ENCODE peak calls at places on chromosomes 11 and 22, in seven cellular contexts. One of them, this sample, is unnamed.

GRCh38 chr11:58502004-58502403 is 5.9 kb downstream of the OR5B21 start:
- DNase-seq in activated naive CD8-positive, alpha-beta T cell treated with anti-CD3 and anti-CD28 coated beads for 36 hours: no peak
- DNase-seq in lower leg skin: no peak
- DNase-seq in lung: no peak
- DNase-seq in ELR: no peak
- DNase-seq in stimulated activated CD4-positive, alpha-beta T cell treated with anti-CD3 and anti-CD28 coated beads, Interleukin-2, amount 100 ng/mL, for 48 hours: no peak
- DNase-seq in Daoy: no peak
- DNase-seq in this sample: no peak

GRCh38 chr11:128692750-128693578 is 908 bp upstream of the FLI1 start:
- DNase-seq in activated naive CD8-positive, alpha-beta T cell treated with anti-CD3 and anti-CD28 coated beads for 36 hours: peak
- DNase-seq in lower leg skin: no peak
- DNase-seq in lung: no peak
- DNase-seq in ELR: peak
- DNase-seq in stimulated activated CD4-positive, alpha-beta T cell treated with anti-CD3 and anti-CD28 coated beads, Interleukin-2, amount 100 ng/mL, for 48 hours: peak
- DNase-seq in Daoy: peak
- DNase-seq in this sample: no peak

GRCh38 chr11:92211576-92212167 is 12.9 kb upstream of the FAT3 start:
- DNase-seq in activated naive CD8-positive, alpha-beta T cell treated with anti-CD3 and anti-CD28 coated beads for 36 hours: no peak
- DNase-seq in lower leg skin: no peak
- DNase-seq in lung: no peak
- DNase-seq in ELR: peak
- DNase-seq in stimulated activated CD4-positive, alpha-beta T cell treated with anti-CD3 and anti-CD28 coated beads, Interleukin-2, amount 100 ng/mL, for 48 hours: no peak
- DNase-seq in Daoy: peak
- DNase-seq in this sample: peak

GRCh38 chr22:40033586-40034380 is 39.0 kb downstream of the FAM83F start:
- DNase-seq in activated naive CD8-positive, alpha-beta T cell treated with anti-CD3 and anti-CD28 coated beads for 36 hours: no peak
- DNase-seq in lower leg skin: no peak
- DNase-seq in lung: no peak
- DNase-seq in ELR: no peak
- DNase-seq in stimulated activated CD4-positive, alpha-beta T cell treated with anti-CD3 and anti-CD28 coated beads, Interleukin-2, amount 100 ng/mL, for 48 hours: no peak
- DNase-seq in Daoy: no peak
- DNase-seq in this sample: no peak

GRCh38 chr11:73389134-73389525 is 12.9 kb downstream of the RELT start:
- DNase-seq in activated naive CD8-positive, alpha-beta T cell treated with anti-CD3 and anti-CD28 coated beads for 36 hours: no peak
- DNase-seq in lower leg skin: no peak
- DNase-seq in lung: no peak
- DNase-seq in ELR: peak
- DNase-seq in stimulated activated CD4-positive, alpha-beta T cell treated with anti-CD3 and anti-CD28 coated beads, Interleukin-2, amount 100 ng/mL, for 48 hours: no peak
- DNase-seq in Daoy: peak
- DNase-seq in this sample: no peak

GRCh38 chr11:66207816-66208215 is 60.6 kb upstream of the RAB1B start:
- DNase-seq in activated naive CD8-positive, alpha-beta T cell treated with anti-CD3 and anti-CD28 coated beads for 36 hours: no peak
- DNase-seq in lower leg skin: no peak
- DNase-seq in lung: no peak
- DNase-seq in ELR: no peak
- DNase-seq in stimulated activated CD4-positive, alpha-beta T cell treated with anti-CD3 and anti-CD28 coated beads, Interleukin-2, amount 100 ng/mL, for 48 hours: no peak
- DNase-seq in Daoy: no peak
- DNase-seq in this sample: no peak

GRCh38 chr11:13207665-13208594 is 69.7 kb upstream of the BMAL1 start:
- DNase-seq in activated naive CD8-positive, alpha-beta T cell treated with anti-CD3 and anti-CD28 coated beads for 36 hours: no peak
- DNase-seq in lower leg skin: no peak
- DNase-seq in lung: peak
- DNase-seq in ELR: peak
- DNase-seq in stimulated activated CD4-positive, alpha-beta T cell treated with anti-CD3 and anti-CD28 coated beads, Interleukin-2, amount 100 ng/mL, for 48 hours: no peak
- DNase-seq in Daoy: peak
- DNase-seq in this sample: no peak

GRCh38 chr11:60870276-60870675 is 2.9 kb downstream of the ZP1 start:
- DNase-seq in activated naive CD8-positive, alpha-beta T cell treated with anti-CD3 and anti-CD28 coated beads for 36 hours: no peak
- DNase-seq in lower leg skin: no peak
- DNase-seq in lung: no peak
- DNase-seq in ELR: no peak
- DNase-seq in stimulated activated CD4-positive, alpha-beta T cell treated with anti-CD3 and anti-CD28 coated beads, Interleukin-2, amount 100 ng/mL, for 48 hours: no peak
- DNase-seq in Daoy: no peak
- DNase-seq in this sample: no peak

GRCh38 chr11:118136826-118137225 is 15.8 kb downstream of the SCN4B start:
- DNase-seq in activated naive CD8-positive, alpha-beta T cell treated with anti-CD3 and anti-CD28 coated beads for 36 hours: no peak
- DNase-seq in lower leg skin: no peak
- DNase-seq in lung: no peak
- DNase-seq in ELR: no peak
- DNase-seq in stimulated activated CD4-positive, alpha-beta T cell treated with anti-CD3 and anti-CD28 coated beads, Interleukin-2, amount 100 ng/mL, for 48 hours: no peak
- DNase-seq in Daoy: no peak
- DNase-seq in this sample: no peak

GRCh38 chr22:45587638-45588481 is 83.8 kb upstream of the ATXN10 start:
- DNase-seq in activated naive CD8-positive, alpha-beta T cell treated with anti-CD3 and anti-CD28 coated beads for 36 hours: no peak
- DNase-seq in lower leg skin: no peak
- DNase-seq in lung: no peak
- DNase-seq in ELR: peak
- DNase-seq in stimulated activated CD4-positive, alpha-beta T cell treated with anti-CD3 and anti-CD28 coated beads, Interleukin-2, amount 100 ng/mL, for 48 hours: no peak
- DNase-seq in Daoy: peak
- DNase-seq in this sample: no peak

GRCh38 chr11:14213006-14213405 is 146.0 kb downstream of the RRAS2 start:
- DNase-seq in activated naive CD8-positive, alpha-beta T cell treated with anti-CD3 and anti-CD28 coated beads for 36 hours: no peak
- DNase-seq in lower leg skin: no peak
- DNase-seq in lung: no peak
- DNase-seq in ELR: no peak
- DNase-seq in stimulated activated CD4-positive, alpha-beta T cell treated with anti-CD3 and anti-CD28 coated beads, Interleukin-2, amount 100 ng/mL, for 48 hours: no peak
- DNase-seq in Daoy: no peak
- DNase-seq in this sample: no peak

GRCh38 chr22:49951001-49951677 is 9.4 kb upstream of the PIM3 start:
- DNase-seq in activated naive CD8-positive, alpha-beta T cell treated with anti-CD3 and anti-CD28 coated beads for 36 hours: no peak
- DNase-seq in lower leg skin: peak
- DNase-seq in lung: peak
- DNase-seq in ELR: no peak
- DNase-seq in stimulated activated CD4-positive, alpha-beta T cell treated with anti-CD3 and anti-CD28 coated beads, Interleukin-2, amount 100 ng/mL, for 48 hours: peak
- DNase-seq in Daoy: no peak
- DNase-seq in this sample: no peak

GRCh38 chr11:126327280-126328000 is 23.6 kb downstream of the DCPS start:
- DNase-seq in activated naive CD8-positive, alpha-beta T cell treated with anti-CD3 and anti-CD28 coated beads for 36 hours: no peak
- DNase-seq in lower leg skin: no peak
- DNase-seq in lung: no peak
- DNase-seq in ELR: no peak
- DNase-seq in stimulated activated CD4-positive, alpha-beta T cell treated with anti-CD3 and anti-CD28 coated beads, Interleukin-2, amount 100 ng/mL, for 48 hours: no peak
- DNase-seq in Daoy: no peak
- DNase-seq in this sample: no peak

GRCh38 chr11:74282421-74282820 is 29.0 kb downstream of the P4HA3 start:
- DNase-seq in activated naive CD8-positive, alpha-beta T cell treated with anti-CD3 and anti-CD28 coated beads for 36 hours: no peak
- DNase-seq in lower leg skin: no peak
- DNase-seq in lung: peak
- DNase-seq in ELR: no peak
- DNase-seq in stimulated activated CD4-positive, alpha-beta T cell treated with anti-CD3 and anti-CD28 coated beads, Interleukin-2, amount 100 ng/mL, for 48 hours: no peak
- DNase-seq in Daoy: no peak
- DNase-seq in this sample: no peak

GRCh38 chr11:47342036-47342803 is 10.3 kb downstream of the MYBPC3 start:
- DNase-seq in activated naive CD8-positive, alpha-beta T cell treated with anti-CD3 and anti-CD28 coated beads for 36 hours: no peak
- DNase-seq in lower leg skin: no peak
- DNase-seq in lung: no peak
- DNase-seq in ELR: no peak
- DNase-seq in stimulated activated CD4-positive, alpha-beta T cell treated with anti-CD3 and anti-CD28 coated beads, Interleukin-2, amount 100 ng/mL, for 48 hours: no peak
- DNase-seq in Daoy: no peak
- DNase-seq in this sample: no peak

GRCh38 chr11:99418927-99419707 is 398.4 kb downstream of the CNTN5 start:
- DNase-seq in activated naive CD8-positive, alpha-beta T cell treated with anti-CD3 and anti-CD28 coated beads for 36 hours: no peak
- DNase-seq in lower leg skin: no peak
- DNase-seq in lung: no peak
- DNase-seq in ELR: peak
- DNase-seq in stimulated activated CD4-positive, alpha-beta T cell treated with anti-CD3 and anti-CD28 coated beads, Interleukin-2, amount 100 ng/mL, for 48 hours: no peak
- DNase-seq in Daoy: no peak
- DNase-seq in this sample: no peak

GRCh38 chr11:24587655-24588054 is 90.8 kb downstream of the LUZP2 start:
- DNase-seq in activated naive CD8-positive, alpha-beta T cell treated with anti-CD3 and anti-CD28 coated beads for 36 hours: no peak
- DNase-seq in lower leg skin: no peak
- DNase-seq in lung: no peak
- DNase-seq in ELR: no peak
- DNase-seq in stimulated activated CD4-positive, alpha-beta T cell treated with anti-CD3 and anti-CD28 coated beads, Interleukin-2, amount 100 ng/mL, for 48 hours: no peak
- DNase-seq in Daoy: no peak
- DNase-seq in this sample: no peak

GRCh38 chr11:28529540-28530410 is 421.6 kb downstream of the METTL15 start:
- DNase-seq in activated naive CD8-positive, alpha-beta T cell treated with anti-CD3 and anti-CD28 coated beads for 36 hours: no peak
- DNase-seq in lower leg skin: no peak
- DNase-seq in lung: no peak
- DNase-seq in ELR: peak
- DNase-seq in stimulated activated CD4-positive, alpha-beta T cell treated with anti-CD3 and anti-CD28 coated beads, Interleukin-2, amount 100 ng/mL, for 48 hours: no peak
- DNase-seq in Daoy: peak
- DNase-seq in this sample: peak

GRCh38 chr11:70055444-70055843 is 22.7 kb upstream of the ANO1 start:
- DNase-seq in activated naive CD8-positive, alpha-beta T cell treated with anti-CD3 and anti-CD28 coated beads for 36 hours: no peak
- DNase-seq in lower leg skin: no peak
- DNase-seq in lung: no peak
- DNase-seq in ELR: no peak
- DNase-seq in stimulated activated CD4-positive, alpha-beta T cell treated with anti-CD3 and anti-CD28 coated beads, Interleukin-2, amount 100 ng/mL, for 48 hours: no peak
- DNase-seq in Daoy: no peak
- DNase-seq in this sample: no peak

GRCh38 chr11:43269229-43269928 is 42.4 kb upstream of the API5 start:
- DNase-seq in activated naive CD8-positive, alpha-beta T cell treated with anti-CD3 and anti-CD28 coated beads for 36 hours: no peak
- DNase-seq in lower leg skin: no peak
- DNase-seq in lung: no peak
- DNase-seq in ELR: no peak
- DNase-seq in stimulated activated CD4-positive, alpha-beta T cell treated with anti-CD3 and anti-CD28 coated beads, Interleukin-2, amount 100 ng/mL, for 48 hours: no peak
- DNase-seq in Daoy: no peak
- DNase-seq in this sample: no peak

GRCh38 chr22:50641696-50642607 is 14.0 kb upstream of the ARSA start:
- DNase-seq in activated naive CD8-positive, alpha-beta T cell treated with anti-CD3 and anti-CD28 coated beads for 36 hours: no peak
- DNase-seq in lower leg skin: no peak
- DNase-seq in lung: no peak
- DNase-seq in ELR: peak
- DNase-seq in stimulated activated CD4-positive, alpha-beta T cell treated with anti-CD3 and anti-CD28 coated beads, Interleukin-2, amount 100 ng/mL, for 48 hours: no peak
- DNase-seq in Daoy: no peak
- DNase-seq in this sample: no peak

GRCh38 chr11:28077524-28077923 is 30.4 kb downstream of the KIF18A start:
- DNase-seq in activated naive CD8-positive, alpha-beta T cell treated with anti-CD3 and anti-CD28 coated beads for 36 hours: no peak
- DNase-seq in lower leg skin: no peak
- DNase-seq in lung: no peak
- DNase-seq in ELR: no peak
- DNase-seq in stimulated activated CD4-positive, alpha-beta T cell treated with anti-CD3 and anti-CD28 coated beads, Interleukin-2, amount 100 ng/mL, for 48 hours: no peak
- DNase-seq in Daoy: no peak
- DNase-seq in this sample: no peak

GRCh38 chr11:122082203-122082602 is 33.8 kb downstream of the BLID start:
- DNase-seq in activated naive CD8-positive, alpha-beta T cell treated with anti-CD3 and anti-CD28 coated beads for 36 hours: no peak
- DNase-seq in lower leg skin: no peak
- DNase-seq in lung: no peak
- DNase-seq in ELR: no peak
- DNase-seq in stimulated activated CD4-positive, alpha-beta T cell treated with anti-CD3 and anti-CD28 coated beads, Interleukin-2, amount 100 ng/mL, for 48 hours: no peak
- DNase-seq in Daoy: no peak
- DNase-seq in this sample: no peak

GRCh38 chr11:4181780-4182721 is 87.5 kb downstream of the RRM1 start:
- DNase-seq in activated naive CD8-positive, alpha-beta T cell treated with anti-CD3 and anti-CD28 coated beads for 36 hours: peak
- DNase-seq in lower leg skin: no peak
- DNase-seq in lung: peak
- DNase-seq in ELR: peak
- DNase-seq in stimulated activated CD4-positive, alpha-beta T cell treated with anti-CD3 and anti-CD28 coated beads, Interleukin-2, amount 100 ng/mL, for 48 hours: peak
- DNase-seq in Daoy: peak
- DNase-seq in this sample: peak

GRCh38 chr11:47244664-47245350 is 3.8 kb downstream of the ACP2 start:
- DNase-seq in activated naive CD8-positive, alpha-beta T cell treated with anti-CD3 and anti-CD28 coated beads for 36 hours: no peak
- DNase-seq in lower leg skin: no peak
- DNase-seq in lung: no peak
- DNase-seq in ELR: no peak
- DNase-seq in stimulated activated CD4-positive, alpha-beta T cell treated with anti-CD3 and anti-CD28 coated beads, Interleukin-2, amount 100 ng/mL, for 48 hours: no peak
- DNase-seq in Daoy: no peak
- DNase-seq in this sample: no peak

GRCh38 chr11:109435121-109435742 is 13.2 kb downstream of the C11orf87 start:
- DNase-seq in activated naive CD8-positive, alpha-beta T cell treated with anti-CD3 and anti-CD28 coated beads for 36 hours: no peak
- DNase-seq in lower leg skin: no peak
- DNase-seq in lung: no peak
- DNase-seq in ELR: peak
- DNase-seq in stimulated activated CD4-positive, alpha-beta T cell treated with anti-CD3 and anti-CD28 coated beads, Interleukin-2, amount 100 ng/mL, for 48 hours: no peak
- DNase-seq in Daoy: no peak
- DNase-seq in this sample: no peak

GRCh38 chr11:104895619-104896018 is 2.6 kb downstream of the CASP12 start:
- DNase-seq in activated naive CD8-positive, alpha-beta T cell treated with anti-CD3 and anti-CD28 coated beads for 36 hours: no peak
- DNase-seq in lower leg skin: no peak
- DNase-seq in lung: no peak
- DNase-seq in ELR: no peak
- DNase-seq in stimulated activated CD4-positive, alpha-beta T cell treated with anti-CD3 and anti-CD28 coated beads, Interleukin-2, amount 100 ng/mL, for 48 hours: no peak
- DNase-seq in Daoy: no peak
- DNase-seq in this sample: no peak

GRCh38 chr11:19938051-19938856 is 222.0 kb downstream of the DBX1 start:
- DNase-seq in activated naive CD8-positive, alpha-beta T cell treated with anti-CD3 and anti-CD28 coated beads for 36 hours: peak
- DNase-seq in lower leg skin: no peak
- DNase-seq in lung: no peak
- DNase-seq in ELR: peak
- DNase-seq in stimulated activated CD4-positive, alpha-beta T cell treated with anti-CD3 and anti-CD28 coated beads, Interleukin-2, amount 100 ng/mL, for 48 hours: peak
- DNase-seq in Daoy: peak
- DNase-seq in this sample: no peak

GRCh38 chr11:12540913-12541587 is 133.2 kb upstream of the TEAD1 start:
- DNase-seq in activated naive CD8-positive, alpha-beta T cell treated with anti-CD3 and anti-CD28 coated beads for 36 hours: no peak
- DNase-seq in lower leg skin: no peak
- DNase-seq in lung: no peak
- DNase-seq in ELR: peak
- DNase-seq in stimulated activated CD4-positive, alpha-beta T cell treated with anti-CD3 and anti-CD28 coated beads, Interleukin-2, amount 100 ng/mL, for 48 hours: no peak
- DNase-seq in Daoy: peak
- DNase-seq in this sample: no peak

GRCh38 chr11:47243454-47243853 is 5.2 kb downstream of the ACP2 start:
- DNase-seq in activated naive CD8-positive, alpha-beta T cell treated with anti-CD3 and anti-CD28 coated beads for 36 hours: no peak
- DNase-seq in lower leg skin: no peak
- DNase-seq in lung: peak
- DNase-seq in ELR: no peak
- DNase-seq in stimulated activated CD4-positive, alpha-beta T cell treated with anti-CD3 and anti-CD28 coated beads, Interleukin-2, amount 100 ng/mL, for 48 hours: no peak
- DNase-seq in Daoy: no peak
- DNase-seq in this sample: no peak

GRCh38 chr11:79501688-79502087 is 60.9 kb upstream of the TENM4 start:
- DNase-seq in activated naive CD8-positive, alpha-beta T cell treated with anti-CD3 and anti-CD28 coated beads for 36 hours: no peak
- DNase-seq in lower leg skin: no peak
- DNase-seq in lung: no peak
- DNase-seq in ELR: no peak
- DNase-seq in stimulated activated CD4-positive, alpha-beta T cell treated with anti-CD3 and anti-CD28 coated beads, Interleukin-2, amount 100 ng/mL, for 48 hours: no peak
- DNase-seq in Daoy: no peak
- DNase-seq in this sample: no peak

GRCh38 chr22:27873476-27873875 is 45.6 kb downstream of the PITPNB start:
- DNase-seq in activated naive CD8-positive, alpha-beta T cell treated with anti-CD3 and anti-CD28 coated beads for 36 hours: no peak
- DNase-seq in lower leg skin: no peak
- DNase-seq in lung: no peak
- DNase-seq in ELR: no peak
- DNase-seq in stimulated activated CD4-positive, alpha-beta T cell treated with anti-CD3 and anti-CD28 coated beads, Interleukin-2, amount 100 ng/mL, for 48 hours: no peak
- DNase-seq in Daoy: no peak
- DNase-seq in this sample: no peak

GRCh38 chr22:25148149-25148691 is 51.4 kb upstream of the CRYBB3 start:
- DNase-seq in activated naive CD8-positive, alpha-beta T cell treated with anti-CD3 and anti-CD28 coated beads for 36 hours: no peak
- DNase-seq in lower leg skin: no peak
- DNase-seq in lung: no peak
- DNase-seq in ELR: no peak
- DNase-seq in stimulated activated CD4-positive, alpha-beta T cell treated with anti-CD3 and anti-CD28 coated beads, Interleukin-2, amount 100 ng/mL, for 48 hours: no peak
- DNase-seq in Daoy: no peak
- DNase-seq in this sample: no peak

GRCh38 chr11:34830648-34831047 is 85.5 kb downstream of the APIP start:
- DNase-seq in activated naive CD8-positive, alpha-beta T cell treated with anti-CD3 and anti-CD28 coated beads for 36 hours: no peak
- DNase-seq in lower leg skin: no peak
- DNase-seq in lung: no peak
- DNase-seq in ELR: no peak
- DNase-seq in stimulated activated CD4-positive, alpha-beta T cell treated with anti-CD3 and anti-CD28 coated beads, Interleukin-2, amount 100 ng/mL, for 48 hours: no peak
- DNase-seq in Daoy: peak
- DNase-seq in this sample: no peak

GRCh38 chr11:16722945-16723344 is 15.5 kb upstream of the C11orf58 start:
- DNase-seq in activated naive CD8-positive, alpha-beta T cell treated with anti-CD3 and anti-CD28 coated beads for 36 hours: no peak
- DNase-seq in lower leg skin: no peak
- DNase-seq in lung: no peak
- DNase-seq in ELR: no peak
- DNase-seq in stimulated activated CD4-positive, alpha-beta T cell treated with anti-CD3 and anti-CD28 coated beads, Interleukin-2, amount 100 ng/mL, for 48 hours: no peak
- DNase-seq in Daoy: no peak
- DNase-seq in this sample: no peak